ENCODE peak calls at places on chromosomes 7 and 10, in four cellular contexts. One of them, this sample, is unnamed.

GRCh38 chr10:19815478-19816419 is 483 bp upstream of the PLXDC2 start:
- DNase-seq in small intestine: peak
- DNase-seq in fibroblast of the aortic adventitia: no peak
- DNase-seq in uterus: peak
- DNase-seq in this sample: no peak

GRCh38 chr10:54133201-54133600 is 667.8 kb downstream of the PCDH15 start:
- DNase-seq in small intestine: peak
- DNase-seq in fibroblast of the aortic adventitia: no peak
- DNase-seq in uterus: no peak
- DNase-seq in this sample: peak

GRCh38 chr10:21069929-21070363 is 172.8 kb upstream of the NEBL start:
- DNase-seq in small intestine: no peak
- DNase-seq in fibroblast of the aortic adventitia: no peak
- DNase-seq in uterus: no peak
- DNase-seq in this sample: no peak

GRCh38 chr10:123624086-123624485 is 42.1 kb upstream of the GPR26 start:
- DNase-seq in small intestine: no peak
- DNase-seq in fibroblast of the aortic adventitia: no peak
- DNase-seq in uterus: no peak
- DNase-seq in this sample: no peak

GRCh38 chr10:34655286-34656170 is 159.6 kb downstream of the PARD3 start:
- DNase-seq in small intestine: peak
- DNase-seq in fibroblast of the aortic adventitia: peak
- DNase-seq in uterus: no peak
- DNase-seq in this sample: peak

GRCh38 chr7:21346297-21346696 is 81.6 kb upstream of the SP4 start:
- DNase-seq in small intestine: no peak
- DNase-seq in fibroblast of the aortic adventitia: no peak
- DNase-seq in uterus: no peak
- DNase-seq in this sample: no peak

GRCh38 chr10:72550239-72550638 is 75.6 kb downstream of the MICU1 start:
- DNase-seq in small intestine: no peak
- DNase-seq in fibroblast of the aortic adventitia: no peak
- DNase-seq in uterus: no peak
- DNase-seq in this sample: no peak

GRCh38 chr10:106473129-106473528 is 691.4 kb downstream of the SORCS1 start:
- DNase-seq in small intestine: no peak
- DNase-seq in fibroblast of the aortic adventitia: no peak
- DNase-seq in uterus: no peak
- DNase-seq in this sample: no peak

GRCh38 chr7:141097430-141097829 is 23.6 kb downstream of the TMEM178B start:
- DNase-seq in small intestine: no peak
- DNase-seq in fibroblast of the aortic adventitia: peak
- DNase-seq in uterus: no peak
- DNase-seq in this sample: peak

GRCh38 chr10:4429538-4429937 is 396.5 kb upstream of the AKR1E2 start:
- DNase-seq in small intestine: no peak
- DNase-seq in fibroblast of the aortic adventitia: no peak
- DNase-seq in uterus: peak
- DNase-seq in this sample: no peak

GRCh38 chr7:137944168-137944567 is 57.7 kb downstream of the CREB3L2 start:
- DNase-seq in small intestine: no peak
- DNase-seq in fibroblast of the aortic adventitia: peak
- DNase-seq in uterus: no peak
- DNase-seq in this sample: no peak

GRCh38 chr7:157423348-157423747 is 86.5 kb downstream of the DNAJB6 start:
- DNase-seq in small intestine: no peak
- DNase-seq in fibroblast of the aortic adventitia: peak
- DNase-seq in uterus: no peak
- DNase-seq in this sample: no peak

GRCh38 chr7:27187702-27188665 is 3.0 kb upstream of the HOXA11 start:
- DNase-seq in small intestine: no peak
- DNase-seq in fibroblast of the aortic adventitia: no peak
- DNase-seq in uterus: no peak
- DNase-seq in this sample: no peak

GRCh38 chr10:89369142-89370105 is 8.4 kb upstream of the IFIT1B start:
- DNase-seq in small intestine: no peak
- DNase-seq in fibroblast of the aortic adventitia: peak
- DNase-seq in uterus: no peak
- DNase-seq in this sample: no peak

GRCh38 chr10:60428387-60428737 is 38.7 kb upstream of the ANK3 start:
- DNase-seq in small intestine: no peak
- DNase-seq in fibroblast of the aortic adventitia: peak
- DNase-seq in uterus: no peak
- DNase-seq in this sample: no peak

GRCh38 chr10:113159563-113159962 is 209.5 kb downstream of the TCF7L2 start:
- DNase-seq in small intestine: no peak
- DNase-seq in fibroblast of the aortic adventitia: no peak
- DNase-seq in uterus: no peak
- DNase-seq in this sample: no peak

GRCh38 chr7:141263983-141264382 is 190.1 kb downstream of the TMEM178B start:
- DNase-seq in small intestine: no peak
- DNase-seq in fibroblast of the aortic adventitia: no peak
- DNase-seq in uterus: no peak
- DNase-seq in this sample: no peak

GRCh38 chr10:42755028-42755451 is 27.6 kb upstream of the BMS1 start:
- DNase-seq in small intestine: no peak
- DNase-seq in fibroblast of the aortic adventitia: no peak
- DNase-seq in uterus: peak
- DNase-seq in this sample: no peak

GRCh38 chr10:25631471-25631870 is 302.6 kb upstream of the MYO3A start:
- DNase-seq in small intestine: no peak
- DNase-seq in fibroblast of the aortic adventitia: no peak
- DNase-seq in uterus: no peak
- DNase-seq in this sample: no peak

GRCh38 chr10:31929260-31929985 is 792 bp upstream of the ARHGAP12 start:
- DNase-seq in small intestine: peak
- DNase-seq in fibroblast of the aortic adventitia: peak
- DNase-seq in uterus: peak
- DNase-seq in this sample: peak

GRCh38 chr7:123537026-123537642 is 2.7 kb upstream of the IQUB start:
- DNase-seq in small intestine: peak
- DNase-seq in fibroblast of the aortic adventitia: peak
- DNase-seq in uterus: no peak
- DNase-seq in this sample: peak

GRCh38 chr7:2870471-2870941 is 26.4 kb upstream of the GNA12 start:
- DNase-seq in small intestine: peak
- DNase-seq in fibroblast of the aortic adventitia: peak
- DNase-seq in uterus: peak
- DNase-seq in this sample: peak

GRCh38 chr10:27190508-27190907 is 35.4 kb downstream of the MASTL start:
- DNase-seq in small intestine: no peak
- DNase-seq in fibroblast of the aortic adventitia: no peak
- DNase-seq in uterus: no peak
- DNase-seq in this sample: no peak

GRCh38 chr10:96651998-96652431 is 65.2 kb upstream of the TM9SF3 start:
- DNase-seq in small intestine: no peak
- DNase-seq in fibroblast of the aortic adventitia: no peak
- DNase-seq in uterus: no peak
- DNase-seq in this sample: peak

GRCh38 chr10:80421369-80422220 is 13.2 kb downstream of the PRXL2A start:
- DNase-seq in small intestine: peak
- DNase-seq in fibroblast of the aortic adventitia: no peak
- DNase-seq in uterus: no peak
- DNase-seq in this sample: no peak

GRCh38 chr7:155259791-155260497 is 37.7 kb upstream of the INSIG1 start:
- DNase-seq in small intestine: no peak
- DNase-seq in fibroblast of the aortic adventitia: no peak
- DNase-seq in uterus: no peak
- DNase-seq in this sample: no peak

GRCh38 chr10:88791924-88792323 is 10.6 kb upstream of the LIPM start:
- DNase-seq in small intestine: peak
- DNase-seq in fibroblast of the aortic adventitia: no peak
- DNase-seq in uterus: no peak
- DNase-seq in this sample: peak

GRCh38 chr7:149415391-149416068 is 45.3 kb downstream of the ZNF777 start:
- DNase-seq in small intestine: no peak
- DNase-seq in fibroblast of the aortic adventitia: peak
- DNase-seq in uterus: no peak
- DNase-seq in this sample: no peak

GRCh38 chr7:139481364-139481763 is 2.1 kb downstream of the KLRG2 start:
- DNase-seq in small intestine: no peak
- DNase-seq in fibroblast of the aortic adventitia: no peak
- DNase-seq in uterus: no peak
- DNase-seq in this sample: no peak

GRCh38 chr7:101302641-101303101 is 18.9 kb downstream of the IFT22 start:
- DNase-seq in small intestine: no peak
- DNase-seq in fibroblast of the aortic adventitia: no peak
- DNase-seq in uterus: no peak
- DNase-seq in this sample: no peak

GRCh38 chr10:11148638-11149037 is 131.0 kb downstream of the CELF2 start:
- DNase-seq in small intestine: no peak
- DNase-seq in fibroblast of the aortic adventitia: no peak
- DNase-seq in uterus: no peak
- DNase-seq in this sample: no peak

GRCh38 chr7:121133444-121133843 is 144.9 kb downstream of the CPED1 start:
- DNase-seq in small intestine: no peak
- DNase-seq in fibroblast of the aortic adventitia: peak
- DNase-seq in uterus: no peak
- DNase-seq in this sample: no peak

GRCh38 chr10:15211464-15211979 is 43.0 kb upstream of the NMT2 start:
- DNase-seq in small intestine: no peak
- DNase-seq in fibroblast of the aortic adventitia: peak
- DNase-seq in uterus: no peak
- DNase-seq in this sample: no peak

GRCh38 chr10:72250666-72251065 is 23.1 kb upstream of the DDIT4 start:
- DNase-seq in small intestine: peak
- DNase-seq in fibroblast of the aortic adventitia: peak
- DNase-seq in uterus: peak
- DNase-seq in this sample: no peak

GRCh38 chr7:78080241-78080640 is 281.7 kb downstream of the PHTF2 start:
- DNase-seq in small intestine: no peak
- DNase-seq in fibroblast of the aortic adventitia: no peak
- DNase-seq in uterus: no peak
- DNase-seq in this sample: no peak

GRCh38 chr10:43225787-43226153 is 41.1 kb downstream of the RASGEF1A start:
- DNase-seq in small intestine: no peak
- DNase-seq in fibroblast of the aortic adventitia: no peak
- DNase-seq in uterus: peak
- DNase-seq in this sample: no peak

GRCh38 chr7:37095122-37095521 is 353.5 kb downstream of the ELMO1 start:
- DNase-seq in small intestine: no peak
- DNase-seq in fibroblast of the aortic adventitia: no peak
- DNase-seq in uterus: no peak
- DNase-seq in this sample: no peak

GRCh38 chr10:6059506-6059905 is 2.7 kb downstream of the IL2RA start:
- DNase-seq in small intestine: no peak
- DNase-seq in fibroblast of the aortic adventitia: no peak
- DNase-seq in uterus: no peak
- DNase-seq in this sample: no peak

GRCh38 chr10:6065406-6065805 is 3.2 kb upstream of the IL2RA start:
- DNase-seq in small intestine: no peak
- DNase-seq in fibroblast of the aortic adventitia: no peak
- DNase-seq in uterus: no peak
- DNase-seq in this sample: no peak

GRCh38 chr10:6064119-6064518 is 2.0 kb upstream of the IL2RA start:
- DNase-seq in small intestine: no peak
- DNase-seq in fibroblast of the aortic adventitia: no peak
- DNase-seq in uterus: no peak
- DNase-seq in this sample: no peak

GRCh38 chr10:6061056-6061455 is 1.1 kb downstream of the IL2RA start:
- DNase-seq in small intestine: no peak
- DNase-seq in fibroblast of the aortic adventitia: no peak
- DNase-seq in uterus: no peak
- DNase-seq in this sample: no peak

DNA sequence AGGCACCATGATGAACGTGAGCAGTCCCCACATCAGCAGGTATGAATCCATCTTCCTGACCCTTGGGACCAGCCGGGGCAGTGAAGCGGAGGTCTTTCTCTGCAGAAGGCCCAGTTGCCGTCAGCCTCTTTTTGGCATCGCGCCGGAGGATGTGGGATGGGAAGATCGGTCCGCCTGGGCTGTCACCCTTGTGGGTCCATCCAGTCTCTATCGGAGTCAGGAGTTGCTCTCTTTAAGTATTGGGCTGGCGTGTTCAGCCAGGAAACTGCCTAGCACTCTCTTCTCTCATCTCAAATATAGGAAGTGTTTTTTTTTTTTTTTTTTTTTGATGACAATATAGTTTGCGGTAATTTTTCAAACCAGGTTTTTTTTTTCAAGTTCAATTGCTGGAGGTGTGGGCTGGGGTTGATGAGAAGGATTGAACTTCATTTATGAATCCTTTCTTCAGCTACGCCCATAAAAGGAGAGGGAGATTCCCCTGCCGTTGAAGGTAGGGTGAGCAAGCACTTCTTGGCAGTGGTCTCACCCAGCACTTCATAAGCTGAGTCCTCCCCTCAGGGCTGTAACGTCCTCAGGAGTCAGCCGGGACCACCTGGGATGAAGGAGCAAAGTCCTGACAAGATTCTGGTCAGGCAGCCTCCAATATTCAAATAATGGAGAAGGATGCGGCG is at the start of gene IL2RA:
- DNase-seq in small intestine: no peak
- DNase-seq in fibroblast of the aortic adventitia: no peak
- DNase-seq in uterus: no peak
- DNase-seq in this sample: peak
- H3K4me3 ChIP-seq in small intestine: peak
- H3K4me3 ChIP-seq in fibroblast of the aortic adventitia: no peak
- H3K4me3 ChIP-seq in uterus: no peak
- H3K4me3 ChIP-seq in this sample: peak

GRCh38 chr7:98252655-98253054 is 623 bp upstream of the TECPR1 start:
- DNase-seq in small intestine: no peak
- DNase-seq in fibroblast of the aortic adventitia: peak
- DNase-seq in uterus: no peak
- DNase-seq in this sample: no peak

GRCh38 chr7:98251844-98252639 is at the start of gene TECPR1:
- DNase-seq in small intestine: peak
- DNase-seq in fibroblast of the aortic adventitia: peak
- DNase-seq in uterus: peak
- DNase-seq in this sample: peak

GRCh38 chr7:98249106-98249505 is 2.9 kb downstream of the TECPR1 start:
- DNase-seq in small intestine: no peak
- DNase-seq in fibroblast of the aortic adventitia: no peak
- DNase-seq in uterus: no peak
- DNase-seq in this sample: no peak

GRCh38 chr7:98251251-98251843 is 685 bp downstream of the TECPR1 start:
- DNase-seq in small intestine: no peak
- DNase-seq in fibroblast of the aortic adventitia: no peak
- DNase-seq in uterus: no peak
- DNase-seq in this sample: peak

GRCh38 chr7:98250789-98251188 is 1.2 kb downstream of the TECPR1 start:
- DNase-seq in small intestine: peak
- DNase-seq in fibroblast of the aortic adventitia: no peak
- DNase-seq in uterus: no peak
- DNase-seq in this sample: peak
- H3K4me3 ChIP-seq in small intestine: no peak
- H3K4me3 ChIP-seq in fibroblast of the aortic adventitia: no peak
- H3K4me3 ChIP-seq in uterus: no peak
- H3K4me3 ChIP-seq in this sample: peak

GRCh38 chr10:102122450-102122849 is 2.3 kb upstream of the LDB1 start:
- DNase-seq in small intestine: no peak
- DNase-seq in fibroblast of the aortic adventitia: no peak
- DNase-seq in uterus: no peak
- DNase-seq in this sample: no peak
- H3K4me3 ChIP-seq in small intestine: no peak
- H3K4me3 ChIP-seq in fibroblast of the aortic adventitia: no peak
- H3K4me3 ChIP-seq in uterus: no peak
- H3K4me3 ChIP-seq in this sample: no peak

GRCh38 chr10:110973400-110973799 is 54.0 kb downstream of the SHOC2 start:
- DNase-seq in small intestine: no peak
- DNase-seq in fibroblast of the aortic adventitia: no peak
- DNase-seq in uterus: no peak
- DNase-seq in this sample: no peak
- H3K4me3 ChIP-seq in small intestine: no peak
- H3K4me3 ChIP-seq in fibroblast of the aortic adventitia: no peak
- H3K4me3 ChIP-seq in uterus: no peak
- H3K4me3 ChIP-seq in this sample: no peak

This sample was measured in Jurkat, Clone E6-1.